ENCODE peak calls at places on chromosome 16, in four cellular contexts. One of them, this sample, is unnamed.

GRCh38 chr16:10521681-10522274 is 58.6 kb downstream of the EMP2 start:
- DNase-seq in mesenchymal stem cell: peak
- DNase-seq in neuronal stem cell: peak
- DNase-seq in IMR-90: peak
- DNase-seq in this sample: peak

GRCh38 chr16:30761427-30761927 is 385 bp downstream of the CFAP119 start:
- DNase-seq in mesenchymal stem cell: peak
- DNase-seq in neuronal stem cell: peak
- DNase-seq in IMR-90: peak
- DNase-seq in this sample: peak

GRCh38 chr16:28136751-28137434 is 73.4 kb upstream of the GSG1L start:
- DNase-seq in mesenchymal stem cell: no peak
- DNase-seq in neuronal stem cell: no peak
- DNase-seq in IMR-90: no peak
- DNase-seq in this sample: no peak

GRCh38 chr16:49700222-49700927 is 155.5 kb downstream of the ZNF423 start:
- DNase-seq in mesenchymal stem cell: no peak
- DNase-seq in neuronal stem cell: peak
- DNase-seq in IMR-90: no peak
- DNase-seq in this sample: peak

GRCh38 chr16:12320298-12320706 is 343.8 kb downstream of the SNX29 start:
- DNase-seq in mesenchymal stem cell: peak
- DNase-seq in neuronal stem cell: no peak
- DNase-seq in IMR-90: peak
- DNase-seq in this sample: no peak

GRCh38 chr16:48918520-48919258 is 308.7 kb upstream of the N4BP1 start:
- DNase-seq in mesenchymal stem cell: no peak
- DNase-seq in neuronal stem cell: no peak
- DNase-seq in IMR-90: no peak
- DNase-seq in this sample: no peak

GRCh38 chr16:31298958-31299357 is 39.2 kb downstream of the ITGAM start:
- DNase-seq in mesenchymal stem cell: no peak
- DNase-seq in neuronal stem cell: no peak
- DNase-seq in IMR-90: no peak
- DNase-seq in this sample: no peak

GRCh38 chr16:28168991-28169554 is 42.7 kb downstream of the XPO6 start:
- DNase-seq in mesenchymal stem cell: no peak
- DNase-seq in neuronal stem cell: no peak
- DNase-seq in IMR-90: no peak
- DNase-seq in this sample: no peak

GRCh38 chr16:12573730-12574383 is 229.8 kb downstream of the CPPED1 start:
- DNase-seq in mesenchymal stem cell: peak
- DNase-seq in neuronal stem cell: peak
- DNase-seq in IMR-90: no peak
- DNase-seq in this sample: peak

GRCh38 chr16:27177031-27177774 is 26.1 kb upstream of the KDM8 start:
- DNase-seq in mesenchymal stem cell: peak
- DNase-seq in neuronal stem cell: no peak
- DNase-seq in IMR-90: peak
- DNase-seq in this sample: no peak

GRCh38 chr16:66953462-66954096 is 7.5 kb upstream of the CES3 start:
- DNase-seq in mesenchymal stem cell: no peak
- DNase-seq in neuronal stem cell: no peak
- DNase-seq in IMR-90: no peak
- DNase-seq in this sample: no peak

GRCh38 chr16:70713781-70714180 is 27.9 kb upstream of the MTSS2 start:
- DNase-seq in mesenchymal stem cell: no peak
- DNase-seq in neuronal stem cell: no peak
- DNase-seq in IMR-90: no peak
- DNase-seq in this sample: no peak

GRCh38 chr16:48113471-48113870 is 42.3 kb downstream of the ABCC12 start:
- DNase-seq in mesenchymal stem cell: no peak
- DNase-seq in neuronal stem cell: no peak
- DNase-seq in IMR-90: no peak
- DNase-seq in this sample: peak

GRCh38 chr16:11621920-11622651 is 35.4 kb upstream of the LITAF start:
- DNase-seq in mesenchymal stem cell: no peak
- DNase-seq in neuronal stem cell: no peak
- DNase-seq in IMR-90: no peak
- DNase-seq in this sample: no peak

GRCh38 chr16:2238396-2239230 is 2.4 kb downstream of the DNASE1L2 start:
- DNase-seq in mesenchymal stem cell: no peak
- DNase-seq in neuronal stem cell: no peak
- DNase-seq in IMR-90: no peak
- DNase-seq in this sample: peak

GRCh38 chr16:67456383-67457140 is 24.4 kb downstream of the ATP6V0D1 start:
- DNase-seq in mesenchymal stem cell: no peak
- DNase-seq in neuronal stem cell: no peak
- DNase-seq in IMR-90: peak
- DNase-seq in this sample: no peak

GRCh38 chr16:12569061-12569460 is 234.6 kb downstream of the CPPED1 start:
- DNase-seq in mesenchymal stem cell: no peak
- DNase-seq in neuronal stem cell: no peak
- DNase-seq in IMR-90: no peak
- DNase-seq in this sample: no peak

GRCh38 chr16:26952411-26952810 is 114.3 kb upstream of the C16orf82 start:
- DNase-seq in mesenchymal stem cell: no peak
- DNase-seq in neuronal stem cell: no peak
- DNase-seq in IMR-90: no peak
- DNase-seq in this sample: peak

GRCh38 chr16:27258241-27258734 is 10.3 kb downstream of the NSMCE1 start:
- DNase-seq in mesenchymal stem cell: peak
- DNase-seq in neuronal stem cell: no peak
- DNase-seq in IMR-90: peak
- DNase-seq in this sample: no peak

GRCh38 chr16:78072275-78072674 is 27.2 kb upstream of the WWOX start:
- DNase-seq in mesenchymal stem cell: no peak
- DNase-seq in neuronal stem cell: no peak
- DNase-seq in IMR-90: no peak
- DNase-seq in this sample: peak

GRCh38 chr16:12757546-12757945 is 46.1 kb downstream of the CPPED1 start:
- DNase-seq in mesenchymal stem cell: no peak
- DNase-seq in neuronal stem cell: no peak
- DNase-seq in IMR-90: no peak
- DNase-seq in this sample: no peak

GRCh38 chr16:48499822-48500440 is 110.0 kb downstream of the N4BP1 start:
- DNase-seq in mesenchymal stem cell: peak
- DNase-seq in neuronal stem cell: no peak
- DNase-seq in IMR-90: peak
- DNase-seq in this sample: no peak

DNA sequence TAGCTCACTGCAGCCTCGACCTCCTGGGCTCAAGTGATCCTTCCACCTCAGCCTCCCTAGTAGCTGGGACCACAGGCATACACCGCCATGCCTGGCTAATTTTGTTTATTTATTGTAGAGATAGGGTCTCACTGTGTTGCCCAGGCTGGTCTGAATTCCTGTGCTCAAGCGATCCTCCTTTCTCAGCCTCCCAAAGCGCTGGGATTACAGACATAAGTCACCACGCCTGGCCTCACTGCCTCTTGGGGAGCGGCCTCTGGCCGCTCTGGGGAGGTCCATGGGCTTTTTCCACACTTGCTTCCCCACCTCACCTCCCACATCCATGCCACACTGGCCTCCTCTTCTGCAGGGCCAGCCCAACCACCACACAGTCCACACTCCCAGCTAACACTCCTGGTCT is 18.3 kb upstream of the ADGRG3 start:
- DNase-seq in mesenchymal stem cell: no peak
- DNase-seq in neuronal stem cell: no peak
- DNase-seq in IMR-90: no peak
- DNase-seq in this sample: no peak
- H3K18ac ChIP-seq in mesenchymal stem cell: no peak
- H3K18ac ChIP-seq in neuronal stem cell: no peak
- H3K18ac ChIP-seq in IMR-90: no peak
- H3K18ac ChIP-seq in this sample: no peak

GRCh38 chr16:46618516-46618915 is 2.7 kb downstream of the SHCBP1 start:
- DNase-seq in mesenchymal stem cell: no peak
- DNase-seq in neuronal stem cell: no peak
- DNase-seq in IMR-90: no peak
- DNase-seq in this sample: no peak

GRCh38 chr16:46620265-46621005 is 744 bp downstream of the SHCBP1 start:
- DNase-seq in mesenchymal stem cell: peak
- DNase-seq in neuronal stem cell: no peak
- DNase-seq in IMR-90: no peak
- DNase-seq in this sample: no peak

GRCh38 chr16:46621902-46622676 is 910 bp upstream of the SHCBP1 start:
- DNase-seq in mesenchymal stem cell: no peak
- DNase-seq in neuronal stem cell: no peak
- DNase-seq in IMR-90: no peak
- DNase-seq in this sample: no peak

GRCh38 chr16:46621006-46621629 is at the start of gene SHCBP1:
- DNase-seq in mesenchymal stem cell: peak
- DNase-seq in neuronal stem cell: peak
- DNase-seq in IMR-90: peak
- DNase-seq in this sample: peak
- H4K8ac ChIP-seq in mesenchymal stem cell: peak
- H4K8ac ChIP-seq in neuronal stem cell: no peak
- H4K8ac ChIP-seq in IMR-90: peak
- H4K8ac ChIP-seq in this sample: no peak

DNA sequence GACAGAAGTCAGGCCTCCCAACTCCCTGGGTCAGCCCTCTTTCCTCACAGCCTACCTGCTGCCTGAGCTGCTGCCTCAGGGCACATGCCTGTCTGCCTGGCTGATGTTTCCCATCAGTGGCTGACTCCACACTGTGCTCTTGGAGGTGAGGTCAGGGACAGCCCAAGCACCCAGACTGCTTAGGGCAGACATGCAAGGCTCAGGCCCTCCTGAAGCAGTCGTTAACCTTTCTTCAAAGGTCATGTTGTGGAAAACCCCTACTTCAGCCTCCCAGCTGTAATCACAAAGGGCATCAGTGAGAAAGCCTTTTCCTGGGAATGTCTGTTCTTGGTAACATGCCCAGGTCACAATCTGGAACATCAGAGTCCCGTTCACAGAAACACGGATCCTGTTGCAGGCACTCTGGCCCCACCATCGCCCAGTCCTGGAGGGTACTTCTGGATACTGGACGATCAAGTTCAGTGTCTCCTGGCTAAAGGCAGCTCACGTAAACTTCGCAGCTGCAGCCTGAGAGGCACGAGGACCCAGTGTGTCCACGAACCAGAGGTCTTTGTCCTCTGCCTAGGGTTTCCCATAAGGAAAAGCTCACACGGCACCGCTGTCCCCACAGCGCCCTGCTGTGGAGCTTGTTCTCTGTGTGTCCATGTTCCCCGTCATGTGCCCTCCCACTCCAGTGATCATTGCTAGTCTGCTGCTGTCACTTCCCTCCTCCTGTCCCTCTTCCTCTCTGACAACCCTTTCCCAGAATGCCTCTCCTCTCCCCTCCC is 54.9 kb downstream of the GNAO1 start:
- DNase-seq in mesenchymal stem cell: peak
- DNase-seq in neuronal stem cell: peak
- DNase-seq in IMR-90: peak
- DNase-seq in this sample: peak
- H3K18ac ChIP-seq in mesenchymal stem cell: no peak
- H3K18ac ChIP-seq in neuronal stem cell: peak
- H3K18ac ChIP-seq in IMR-90: no peak
- H3K18ac ChIP-seq in this sample: no peak

DNA sequence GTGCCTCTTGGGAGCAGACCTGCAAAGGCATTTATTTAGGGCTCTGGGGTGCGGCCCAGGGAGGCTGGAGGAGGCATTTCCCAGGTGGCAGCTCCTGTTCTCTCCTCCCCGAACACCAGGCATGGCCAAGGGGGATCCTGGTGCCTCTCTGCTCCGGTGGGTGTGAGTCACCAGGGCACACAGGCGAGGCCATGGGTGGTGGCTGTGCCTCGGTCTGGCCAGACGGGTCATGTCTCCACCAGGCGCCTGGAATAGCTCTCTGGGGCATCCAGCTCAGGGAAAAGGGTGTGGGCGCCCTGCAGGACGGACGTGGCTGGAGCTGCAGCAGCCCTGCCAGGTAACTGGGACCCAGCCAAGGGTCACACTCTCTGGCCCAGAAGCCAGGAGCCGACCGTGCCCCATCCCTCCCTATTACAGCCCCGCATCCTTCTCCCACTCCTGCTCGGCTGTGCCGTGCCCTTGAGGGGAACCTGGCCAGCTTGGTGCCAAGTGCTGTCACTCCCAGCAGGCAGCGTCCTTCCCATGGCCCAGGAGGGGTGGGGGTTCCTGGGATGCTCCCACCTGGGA is 25.8 kb downstream of the SOX8 start:
- DNase-seq in mesenchymal stem cell: no peak
- DNase-seq in neuronal stem cell: no peak
- DNase-seq in IMR-90: no peak
- DNase-seq in this sample: no peak
- H4K8ac ChIP-seq in mesenchymal stem cell: no peak
- H4K8ac ChIP-seq in neuronal stem cell: no peak
- H4K8ac ChIP-seq in IMR-90: no peak
- H4K8ac ChIP-seq in this sample: no peak

DNA sequence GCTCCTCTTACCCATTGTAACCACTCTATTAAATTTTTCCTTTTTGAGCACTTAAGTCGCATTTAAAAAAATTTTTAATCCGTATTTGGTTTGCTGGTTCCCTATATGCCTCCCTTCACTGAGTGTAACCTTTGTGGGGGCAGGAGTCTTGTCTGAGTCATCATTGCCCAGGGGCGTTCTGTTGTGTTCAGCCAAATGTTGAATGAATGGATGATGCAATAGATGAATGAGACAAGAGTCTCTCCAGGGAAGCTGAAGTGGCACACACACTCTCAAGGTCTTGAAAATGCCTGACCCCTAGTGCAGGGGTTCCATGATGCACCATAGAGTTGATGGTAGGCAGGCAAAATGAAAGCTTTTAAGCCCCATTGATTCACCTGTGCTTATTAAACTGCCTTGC is 123.0 kb upstream of the RBFOX1 start:
- DNase-seq in mesenchymal stem cell: no peak
- DNase-seq in neuronal stem cell: no peak
- DNase-seq in IMR-90: no peak
- DNase-seq in this sample: no peak
- H3K18ac ChIP-seq in mesenchymal stem cell: no peak
- H3K18ac ChIP-seq in neuronal stem cell: no peak
- H3K18ac ChIP-seq in IMR-90: no peak
- H3K18ac ChIP-seq in this sample: no peak

GRCh38 chr16:88063201-88063773 is 112.1 kb downstream of the BANP start:
- DNase-seq in mesenchymal stem cell: peak
- DNase-seq in neuronal stem cell: no peak
- DNase-seq in IMR-90: peak
- DNase-seq in this sample: no peak
- H4K8ac ChIP-seq in mesenchymal stem cell: no peak
- H4K8ac ChIP-seq in neuronal stem cell: no peak
- H4K8ac ChIP-seq in IMR-90: peak
- H4K8ac ChIP-seq in this sample: no peak

GRCh38 chr16:65069090-65069489 is 52.8 kb downstream of the CDH11 start:
- DNase-seq in mesenchymal stem cell: peak
- DNase-seq in neuronal stem cell: no peak
- DNase-seq in IMR-90: peak
- DNase-seq in this sample: no peak
- H3K18ac ChIP-seq in mesenchymal stem cell: no peak
- H3K18ac ChIP-seq in neuronal stem cell: no peak
- H3K18ac ChIP-seq in IMR-90: peak
- H3K18ac ChIP-seq in this sample: no peak